ENCODE peak calls at places on chromosomes 6 and 20, in four cellular contexts. G is HFFc6, M is NCI-H1930, P is cerebellar nuclear complex. E is an unnamed sample.

GRCh38 chr20:32585011-32585518 is at the start of gene NOL4L:
- DNase-seq in M (no peak), G (no peak), P (no peak), E (no peak)

GRCh38 chr20:10501377-10501776 is 66.3 kb downstream of the SLX4IP start:
- DNase-seq in P (no peak), G (no peak), M (no peak), E (no peak)

GRCh38 chr20:12970372-12970821 is 38.4 kb upstream of the SPTLC3 start:
- DNase-seq in M (no peak), P (no peak), G (no peak), E (no peak)

GRCh38 chr6:77361018-77361417 is 102.3 kb downstream of the HTR1B start:
- DNase-seq in P (no peak), G (no peak), M (no peak), E (no peak)

GRCh38 chr6:5838656-5839396 is 167.9 kb downstream of the NRN1 start:
- DNase-seq in P (no peak), G (no peak), M (no peak), E (no peak)

GRCh38 chr6:14396826-14397517 is 279.4 kb downstream of the CD83 start:
- DNase-seq in G (no peak), P (no peak), M (no peak), E (no peak)

GRCh38 chr6:15255481-15256414 is 9.9 kb downstream of the JARID2 start:
- DNase-seq in P (no peak), G (no peak), M (no peak), E (no peak)

GRCh38 chr6:37717836-37718251 is 20.2 kb upstream of the MDGA1 start:
- DNase-seq in G (peak; percentile 56), P (no peak), M (no peak), E (no peak)

GRCh38 chr20:1809611-1810510 is 85.3 kb upstream of the SIRPA start:
- DNase-seq in M (no peak), P (no peak), G (peak; percentile 63), E (no peak)

GRCh38 chr6:17719323-17720041 is 12.8 kb upstream of the NUP153 start:
- DNase-seq in G (no peak), M (no peak), P (no peak), E (no peak)

GRCh38 chr20:35563834-35564233 is 22.0 kb downstream of the ERGIC3 start:
- DNase-seq in M (no peak), G (no peak), P (no peak), E (no peak)

GRCh38 chr6:130069471-130069870 is 51.1 kb downstream of the L3MBTL3 start:
- DNase-seq in G (no peak), P (no peak), M (no peak), E (no peak)

GRCh38 chr6:30150671-30151395 is 10.2 kb downstream of the TRIM10 start:
- DNase-seq in G (no peak), P (no peak), M (no peak), E (no peak)

E was measured in dorsolateral prefrontal cortex.